ENCODE peak calls at places on chromosome 5, in four cellular contexts. C is sciatic nerve, R is GM04503, I is HuH-7. D is an unnamed sample.

GRCh38 chr5:14107536-14107935 is 35.6 kb upstream of the TRIO start:
- DNase-seq in I (no peak), C (no peak), R (no peak), D (no peak)

GRCh38 chr5:116622375-116623075 is 47.9 kb upstream of the SEMA6A start:
- DNase-seq in I (no peak), R (no peak), C (no peak), D (no peak)

GRCh38 chr5:72647806-72648205 is 140.6 kb upstream of the ZNF366 start:
- DNase-seq in R (no peak), C (no peak), I (no peak), D (no peak)

GRCh38 chr5:39760385-39761198 is 335.8 kb upstream of the DAB2 start:
- DNase-seq in R (peak), C (no peak), I (no peak), D (no peak)

GRCh38 chr5:141272906-141273305 is 27.7 kb downstream of the PCDHB15 start:
- DNase-seq in C (no peak), I (no peak), R (no peak), D (no peak)

GRCh38 chr5:157476699-157477408 is 16.8 kb downstream of the NIPAL4 start:
- DNase-seq in C (no peak), I (peak), R (no peak), D (no peak)

GRCh38 chr5:14715481-14715880 is 51.0 kb downstream of the OTULIN start:
- DNase-seq in R (no peak), C (no peak), I (no peak), D (no peak)

GRCh38 chr5:74673011-74673790 is 11.8 kb upstream of the HEXB start:
- DNase-seq in I (no peak), R (no peak), C (no peak), D (no peak)

GRCh38 chr5:174816858-174817257 is 92.5 kb downstream of the MSX2 start:
- DNase-seq in R (no peak), C (no peak), I (no peak), D (no peak)

GRCh38 chr5:141708016-141708415 is 26.0 kb upstream of the ARAP3 start:
- DNase-seq in R (no peak), I (no peak), C (no peak), D (no peak)

GRCh38 chr5:125269926-125270325 is 523.5 kb upstream of the ZNF608 start:
- DNase-seq in R (no peak), I (no peak), C (no peak), D (no peak)

GRCh38 chr5:127650022-127650421 is 1.1 kb downstream of the CTXN3 start:
- DNase-seq in C (no peak), I (no peak), R (no peak), D (no peak)

GRCh38 chr5:32753765-32754164 is 42.6 kb downstream of the NPR3 start:
- DNase-seq in C (no peak), R (no peak), I (no peak), D (no peak)

GRCh38 chr5:115686692-115687054 is 60.8 kb upstream of the TMED7 start:
- DNase-seq in R (peak), I (no peak), C (no peak), D (no peak)

D was measured in GM12878.